ENCODE peak calls at places on chromosome 9, in four cellular contexts. B, T, J and N are unnamed samples.

GRCh38 chr9:127290666-127291065 is 26.1 kb downstream of the GARNL3 start:
- DNase-seq in B (no peak), T (no peak), J (no peak), N (no peak)

GRCh38 chr9:6106576-6107339 is 91.3 kb upstream of the RANBP6 start:
- DNase-seq in B (peak; percentile 9), T (no peak), J (peak; percentile 73), N (no peak)

GRCh38 chr9:79581794-79582193 is 10.0 kb downstream of the TLE4 start:
- DNase-seq in B (no peak), T (no peak), J (peak; percentile 72), N (peak; percentile 24)

GRCh38 chr9:105067895-105068580 is 140.1 kb upstream of the ABCA1 start:
- DNase-seq in B (no peak), T (no peak), J (peak; percentile 54), N (no peak)

GRCh38 chr9:136138566-136138965 is 19.9 kb upstream of the TMEM250 start:
- DNase-seq in B (peak; percentile 51), T (peak; percentile 53), J (peak; percentile 7), N (peak; percentile 63)

GRCh38 chr9:35828716-35829083 is at the start of gene FAM221B:
- DNase-seq in B (peak; percentile 41), T (no peak), J (no peak), N (peak; percentile 28)

GRCh38 chr9:129383005-129383414 is 204.9 kb upstream of the IER5L start:
- DNase-seq in B (peak; percentile 70), T (no peak), J (no peak), N (no peak)

GRCh38 chr9:108056083-108056804 is 566.7 kb upstream of the KLF4 start:
- DNase-seq in B (no peak), T (no peak), J (peak; percentile 28), N (no peak)

GRCh38 chr9:77864096-77864889 is 167.3 kb downstream of the GNAQ start:
- DNase-seq in B (no peak), T (no peak), J (peak; percentile 86), N (no peak)

GRCh38 chr9:27125030-27125429 is 16.0 kb downstream of the TEK start:
- DNase-seq in B (no peak), T (no peak), J (peak; percentile 98), N (no peak)

GRCh38 chr9:34654317-34655083 is 2.5 kb downstream of the IL11RA start:
- DNase-seq in B (no peak), T (no peak), J (peak; percentile 91), N (peak; percentile 98)

GRCh38 chr9:26260238-26260637 is 582.0 kb upstream of the TUSC1 start:
- DNase-seq in B (no peak), T (no peak), J (peak; percentile 38), N (no peak)

GRCh38 chr9:134412298-134412711 is 86.0 kb downstream of the RXRA start:
- DNase-seq in B (no peak), T (no peak), J (no peak), N (peak; percentile 43)

GRCh38 chr9:134546231-134546731 is 95.3 kb upstream of the COL5A1 start:
- DNase-seq in B (no peak), T (no peak), J (peak; percentile 60), N (no peak)

GRCh38 chr9:129240581-129241211 is 62.6 kb upstream of the IER5L start:
- DNase-seq in B (no peak), T (no peak), J (no peak), N (peak; percentile 4)

GRCh38 chr9:74277532-74277931 is 219.6 kb upstream of the RORB start:
- DNase-seq in B (no peak), T (no peak), J (no peak), N (no peak)

GRCh38 chr9:133116346-133117231 is 4.5 kb downstream of the RALGDS start:
- DNase-seq in B (no peak), T (no peak), J (no peak), N (peak; percentile 35)

GRCh38 chr9:15746905-15747304 is 194.1 kb downstream of the CCDC171 start:
- DNase-seq in B (no peak), T (no peak), J (no peak), N (peak; percentile 15)

GRCh38 chr9:69674112-69674511 is 1.9 kb upstream of the APBA1 start:
- DNase-seq in B (peak; percentile 24), T (no peak), J (peak; percentile 1), N (no peak)

GRCh38 chr9:130998596-130999264 is 10.2 kb upstream of the LAMC3 start:
- DNase-seq in B (no peak), T (no peak), J (no peak), N (no peak)

GRCh38 chr9:26745111-26745510 is 147.5 kb downstream of the CAAP1 start:
- DNase-seq in B (no peak), T (no peak), J (no peak), N (no peak)